ENCODE peak calls at places on chromosomes 13 and 19, in four cellular contexts. One of them, this sample, is unnamed.

GRCh38 chr19:28128341-28128740 is 1084.6 kb downstream of the UQCRFS1 start:
- DNase-seq in left lung: no peak
- DNase-seq in cardiac muscle cell: no peak
- DNase-seq in GM18507: no peak
- DNase-seq in this sample: no peak

GRCh38 chr13:74708629-74709028 is 574.4 kb upstream of the KLF12 start:
- DNase-seq in left lung: no peak
- DNase-seq in cardiac muscle cell: no peak
- DNase-seq in GM18507: no peak
- DNase-seq in this sample: no peak

GRCh38 chr19:8525401-8525684 is 11.4 kb upstream of the ZNF414 start:
- DNase-seq in left lung: no peak
- DNase-seq in cardiac muscle cell: no peak
- DNase-seq in GM18507: no peak
- DNase-seq in this sample: no peak

GRCh38 chr19:35408284-35409171 is 37.7 kb downstream of the GPR42 start:
- DNase-seq in left lung: no peak
- DNase-seq in cardiac muscle cell: no peak
- DNase-seq in GM18507: peak
- DNase-seq in this sample: no peak

GRCh38 chr19:51594774-51595109 is 23.7 kb downstream of the ZNF175 start:
- DNase-seq in left lung: no peak
- DNase-seq in cardiac muscle cell: no peak
- DNase-seq in GM18507: no peak
- DNase-seq in this sample: no peak

GRCh38 chr19:49442354-49442753 is 1.0 kb upstream of the SLC17A7 start:
- DNase-seq in left lung: no peak
- DNase-seq in cardiac muscle cell: no peak
- DNase-seq in GM18507: no peak
- DNase-seq in this sample: no peak

GRCh38 chr19:2455481-2456300 is 1.1 kb downstream of the LMNB2 start:
- DNase-seq in left lung: peak
- DNase-seq in cardiac muscle cell: no peak
- DNase-seq in GM18507: no peak
- DNase-seq in this sample: peak

GRCh38 chr19:30629086-30629485 is 256.9 kb downstream of the ZNF536 start:
- DNase-seq in left lung: no peak
- DNase-seq in cardiac muscle cell: no peak
- DNase-seq in GM18507: no peak
- DNase-seq in this sample: no peak

GRCh38 chr19:23263870-23264590 is 13.8 kb upstream of the ZNF724 start:
- DNase-seq in left lung: no peak
- DNase-seq in cardiac muscle cell: no peak
- DNase-seq in GM18507: no peak
- DNase-seq in this sample: no peak

GRCh38 chr19:55299991-55300390 is 16.2 kb downstream of the BRSK1 start:
- DNase-seq in left lung: no peak
- DNase-seq in cardiac muscle cell: no peak
- DNase-seq in GM18507: no peak
- DNase-seq in this sample: no peak

GRCh38 chr13:33997574-33997973 is 179.6 kb downstream of the RFC3 start:
- DNase-seq in left lung: no peak
- DNase-seq in cardiac muscle cell: no peak
- DNase-seq in GM18507: no peak
- DNase-seq in this sample: no peak

GRCh38 chr13:58985845-58986244 is 1177.9 kb downstream of the DIAPH3 start:
- DNase-seq in left lung: no peak
- DNase-seq in cardiac muscle cell: peak
- DNase-seq in GM18507: no peak
- DNase-seq in this sample: no peak

GRCh38 chr13:76792680-76793334 is 93.4 kb downstream of the KCTD12 start:
- DNase-seq in left lung: peak
- DNase-seq in cardiac muscle cell: no peak
- DNase-seq in GM18507: no peak
- DNase-seq in this sample: no peak

GRCh38 chr19:53980553-53981407 is 10.7 kb upstream of the CACNG6 start:
- DNase-seq in left lung: no peak
- DNase-seq in cardiac muscle cell: peak
- DNase-seq in GM18507: no peak
- DNase-seq in this sample: no peak

GRCh38 chr13:95115525-95115924 is 185.7 kb downstream of the ABCC4 start:
- DNase-seq in left lung: peak
- DNase-seq in cardiac muscle cell: no peak
- DNase-seq in GM18507: no peak
- DNase-seq in this sample: no peak

GRCh38 chr13:114279770-114280169 is 1.6 kb upstream of the UPF3A start:
- DNase-seq in left lung: no peak
- DNase-seq in cardiac muscle cell: peak
- DNase-seq in GM18507: no peak
- DNase-seq in this sample: no peak

GRCh38 chr13:102729560-102730275 is 34.9 kb upstream of the METTL21C start:
- DNase-seq in left lung: no peak
- DNase-seq in cardiac muscle cell: no peak
- DNase-seq in GM18507: no peak
- DNase-seq in this sample: no peak

GRCh38 chr13:59480398-59480797 is 683.3 kb downstream of the DIAPH3 start:
- DNase-seq in left lung: no peak
- DNase-seq in cardiac muscle cell: no peak
- DNase-seq in GM18507: no peak
- DNase-seq in this sample: no peak

GRCh38 chr19:4267901-4268815 is 10.9 kb upstream of the SHD start:
- DNase-seq in left lung: no peak
- DNase-seq in cardiac muscle cell: no peak
- DNase-seq in GM18507: no peak
- DNase-seq in this sample: no peak

GRCh38 chr13:95920485-95920884 is 132.7 kb downstream of the UGGT2 start:
- DNase-seq in left lung: no peak
- DNase-seq in cardiac muscle cell: no peak
- DNase-seq in GM18507: no peak
- DNase-seq in this sample: no peak

GRCh38 chr19:1247747-1248453 is 483 bp upstream of the MIDN start:
- DNase-seq in left lung: peak
- DNase-seq in cardiac muscle cell: no peak
- DNase-seq in GM18507: no peak
- DNase-seq in this sample: peak

GRCh38 chr13:77381059-77381458 is 54.2 kb upstream of the MYCBP2 start:
- DNase-seq in left lung: no peak
- DNase-seq in cardiac muscle cell: no peak
- DNase-seq in GM18507: no peak
- DNase-seq in this sample: no peak

GRCh38 chr19:46076031-46076880 is 35.5 kb upstream of the IGFL4 start:
- DNase-seq in left lung: no peak
- DNase-seq in cardiac muscle cell: no peak
- DNase-seq in GM18507: no peak
- DNase-seq in this sample: no peak

GRCh38 chr13:48383384-48383783 is 29.5 kb downstream of the LPAR6 start:
- DNase-seq in left lung: no peak
- DNase-seq in cardiac muscle cell: no peak
- DNase-seq in GM18507: no peak
- DNase-seq in this sample: no peak

GRCh38 chr13:113934576-113934975 is 39.3 kb downstream of the C13orf46 start:
- DNase-seq in left lung: peak
- DNase-seq in cardiac muscle cell: no peak
- DNase-seq in GM18507: no peak
- DNase-seq in this sample: no peak

This sample was measured in SJSA1.